ENCODE peak calls at places on chromosomes 5 and 9, in ten cellular contexts. One of them, this sample, is unnamed.

GRCh38 chr5:73256462-73257260 is 83.7 kb downstream of the TMEM174 start:
- DNase-seq in upper lobe of right lung: no peak
- DNase-seq in AG04449: no peak
- DNase-seq in kidney: no peak
- DNase-seq in cardiac fibroblast: no peak
- DNase-seq in WERI-Rb-1: no peak
- DNase-seq in bronchial epithelial cell: peak
- DNase-seq in choroid plexus epithelial cell: no peak
- DNase-seq in brain microvascular endothelial cell: no peak
- DNase-seq in right lobe of liver: no peak
- DNase-seq in this sample: no peak

GRCh38 chr5:151222769-151223446 is 984 bp downstream of the CCDC69 start:
- DNase-seq in upper lobe of right lung: peak
- DNase-seq in AG04449: no peak
- DNase-seq in kidney: no peak
- DNase-seq in cardiac fibroblast: peak
- DNase-seq in WERI-Rb-1: no peak
- DNase-seq in bronchial epithelial cell: peak
- DNase-seq in choroid plexus epithelial cell: no peak
- DNase-seq in brain microvascular endothelial cell: no peak
- DNase-seq in right lobe of liver: peak
- DNase-seq in this sample: peak

GRCh38 chr5:144333336-144333920 is 162.8 kb downstream of the KCTD16 start:
- DNase-seq in upper lobe of right lung: no peak
- DNase-seq in AG04449: no peak
- DNase-seq in kidney: no peak
- DNase-seq in cardiac fibroblast: no peak
- DNase-seq in WERI-Rb-1: no peak
- DNase-seq in bronchial epithelial cell: peak
- DNase-seq in choroid plexus epithelial cell: peak
- DNase-seq in brain microvascular endothelial cell: no peak
- DNase-seq in right lobe of liver: no peak
- DNase-seq in this sample: no peak

GRCh38 chr9:37437616-37438015 is 15.1 kb downstream of the GRHPR start:
- DNase-seq in upper lobe of right lung: no peak
- DNase-seq in AG04449: no peak
- DNase-seq in kidney: no peak
- DNase-seq in cardiac fibroblast: no peak
- DNase-seq in WERI-Rb-1: no peak
- DNase-seq in bronchial epithelial cell: no peak
- DNase-seq in choroid plexus epithelial cell: no peak
- DNase-seq in brain microvascular endothelial cell: no peak
- DNase-seq in right lobe of liver: no peak
- DNase-seq in this sample: no peak

GRCh38 chr5:73446631-73447233 is 1.8 kb downstream of the FOXD1 start:
- DNase-seq in upper lobe of right lung: no peak
- DNase-seq in AG04449: no peak
- DNase-seq in kidney: peak
- DNase-seq in cardiac fibroblast: no peak
- DNase-seq in WERI-Rb-1: peak
- DNase-seq in bronchial epithelial cell: no peak
- DNase-seq in choroid plexus epithelial cell: no peak
- DNase-seq in brain microvascular endothelial cell: no peak
- DNase-seq in right lobe of liver: no peak
- DNase-seq in this sample: peak

GRCh38 chr5:144032375-144032774 is 138.1 kb downstream of the YIPF5 start:
- DNase-seq in upper lobe of right lung: no peak
- DNase-seq in AG04449: no peak
- DNase-seq in kidney: no peak
- DNase-seq in cardiac fibroblast: no peak
- DNase-seq in WERI-Rb-1: no peak
- DNase-seq in bronchial epithelial cell: no peak
- DNase-seq in choroid plexus epithelial cell: no peak
- DNase-seq in brain microvascular endothelial cell: no peak
- DNase-seq in right lobe of liver: no peak
- DNase-seq in this sample: no peak

GRCh38 chr5:6737043-6737941 is 24.1 kb downstream of the TENT4A start:
- DNase-seq in upper lobe of right lung: peak
- DNase-seq in AG04449: no peak
- DNase-seq in kidney: peak
- DNase-seq in cardiac fibroblast: no peak
- DNase-seq in WERI-Rb-1: no peak
- DNase-seq in bronchial epithelial cell: no peak
- DNase-seq in choroid plexus epithelial cell: no peak
- DNase-seq in brain microvascular endothelial cell: no peak
- DNase-seq in right lobe of liver: no peak
- DNase-seq in this sample: no peak

GRCh38 chr5:180090769-180091546 is 19.4 kb upstream of the RNF130 start:
- DNase-seq in upper lobe of right lung: no peak
- DNase-seq in AG04449: no peak
- DNase-seq in kidney: no peak
- DNase-seq in cardiac fibroblast: peak
- DNase-seq in WERI-Rb-1: peak
- DNase-seq in bronchial epithelial cell: peak
- DNase-seq in choroid plexus epithelial cell: peak
- DNase-seq in brain microvascular endothelial cell: peak
- DNase-seq in right lobe of liver: peak
- DNase-seq in this sample: no peak

GRCh38 chr9:95874989-95875304 is 544 bp upstream of the ERCC6L2 start:
- DNase-seq in upper lobe of right lung: peak
- DNase-seq in AG04449: no peak
- DNase-seq in kidney: peak
- DNase-seq in cardiac fibroblast: peak
- DNase-seq in WERI-Rb-1: peak
- DNase-seq in bronchial epithelial cell: peak
- DNase-seq in choroid plexus epithelial cell: peak
- DNase-seq in brain microvascular endothelial cell: peak
- DNase-seq in right lobe of liver: peak
- DNase-seq in this sample: peak

GRCh38 chr5:1325191-1325741 is 19.6 kb downstream of the CLPTM1L start:
- DNase-seq in upper lobe of right lung: peak
- DNase-seq in AG04449: no peak
- DNase-seq in kidney: peak
- DNase-seq in cardiac fibroblast: no peak
- DNase-seq in WERI-Rb-1: peak
- DNase-seq in bronchial epithelial cell: no peak
- DNase-seq in choroid plexus epithelial cell: no peak
- DNase-seq in brain microvascular endothelial cell: no peak
- DNase-seq in right lobe of liver: no peak
- DNase-seq in this sample: no peak

GRCh38 chr5:171599396-171599795 is 179.9 kb downstream of the FGF18 start:
- DNase-seq in upper lobe of right lung: no peak
- DNase-seq in AG04449: no peak
- DNase-seq in kidney: no peak
- DNase-seq in cardiac fibroblast: no peak
- DNase-seq in WERI-Rb-1: no peak
- DNase-seq in bronchial epithelial cell: no peak
- DNase-seq in choroid plexus epithelial cell: no peak
- DNase-seq in brain microvascular endothelial cell: no peak
- DNase-seq in right lobe of liver: no peak
- DNase-seq in this sample: peak

GRCh38 chr9:106420511-106420944 is 442.4 kb upstream of the ZNF462 start:
- DNase-seq in upper lobe of right lung: no peak
- DNase-seq in AG04449: peak
- DNase-seq in kidney: no peak
- DNase-seq in cardiac fibroblast: no peak
- DNase-seq in WERI-Rb-1: no peak
- DNase-seq in bronchial epithelial cell: peak
- DNase-seq in choroid plexus epithelial cell: no peak
- DNase-seq in brain microvascular endothelial cell: peak
- DNase-seq in right lobe of liver: no peak
- DNase-seq in this sample: no peak

DNA sequence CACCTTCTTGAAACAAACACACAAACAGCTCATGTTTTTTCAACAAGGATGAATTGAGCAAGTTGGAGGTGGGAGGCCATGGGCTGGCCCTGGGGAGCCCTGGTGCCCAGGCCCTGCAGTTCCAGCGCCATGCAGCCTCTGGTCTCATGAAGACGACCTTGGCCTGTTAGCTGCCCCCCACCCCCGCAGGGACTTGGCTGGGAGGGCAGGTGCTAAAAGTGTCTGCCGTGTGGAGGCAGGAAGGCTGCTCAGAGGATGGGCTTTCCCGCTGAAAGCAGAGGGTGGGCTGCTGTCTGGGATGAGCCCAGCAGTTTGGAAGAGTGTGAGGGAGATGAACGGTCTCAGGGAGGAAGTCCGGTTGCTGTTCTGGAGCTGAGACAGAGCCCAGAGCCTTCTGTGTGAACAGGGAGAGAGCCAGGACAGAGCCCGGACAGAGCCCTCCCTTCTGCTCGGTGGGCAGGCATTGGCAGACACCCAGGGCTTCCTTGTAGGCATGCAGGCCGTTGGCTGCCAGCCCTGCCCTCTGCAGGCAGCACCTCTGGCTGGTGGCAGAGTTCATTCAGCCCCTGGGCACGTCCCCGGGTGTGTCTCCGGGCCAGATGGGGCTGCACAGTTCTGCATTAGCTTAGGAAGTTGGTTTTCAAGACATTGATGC is 18.7 kb downstream of the ROPN1L start:
- DNase-seq in upper lobe of right lung: no peak
- DNase-seq in AG04449: no peak
- DNase-seq in kidney: no peak
- DNase-seq in cardiac fibroblast: peak
- DNase-seq in WERI-Rb-1: no peak
- DNase-seq in bronchial epithelial cell: no peak
- DNase-seq in choroid plexus epithelial cell: no peak
- DNase-seq in brain microvascular endothelial cell: no peak
- DNase-seq in right lobe of liver: peak
- DNase-seq in this sample: no peak
- TF ChIP-seq CTCF in upper lobe of right lung: no peak
- TF ChIP-seq CTCF in AG04449: no peak
- TF ChIP-seq CTCF in kidney: no peak
- TF ChIP-seq CTCF in cardiac fibroblast: no peak
- TF ChIP-seq CTCF in WERI-Rb-1: no peak
- TF ChIP-seq CTCF in bronchial epithelial cell: no peak
- TF ChIP-seq CTCF in choroid plexus epithelial cell: no peak
- TF ChIP-seq CTCF in brain microvascular endothelial cell: no peak
- TF ChIP-seq CTCF in right lobe of liver: no peak
- TF ChIP-seq CTCF in this sample: no peak

GRCh38 chr5:119382167-119382566 is 26.3 kb downstream of the TNFAIP8 start:
- DNase-seq in upper lobe of right lung: no peak
- DNase-seq in AG04449: no peak
- DNase-seq in kidney: no peak
- DNase-seq in cardiac fibroblast: no peak
- DNase-seq in WERI-Rb-1: no peak
- DNase-seq in bronchial epithelial cell: no peak
- DNase-seq in choroid plexus epithelial cell: peak
- DNase-seq in brain microvascular endothelial cell: no peak
- DNase-seq in right lobe of liver: no peak
- DNase-seq in this sample: no peak
- TF ChIP-seq CTCF in upper lobe of right lung: no peak
- TF ChIP-seq CTCF in AG04449: no peak
- TF ChIP-seq CTCF in kidney: no peak
- TF ChIP-seq CTCF in cardiac fibroblast: no peak
- TF ChIP-seq CTCF in WERI-Rb-1: no peak
- TF ChIP-seq CTCF in bronchial epithelial cell: no peak
- TF ChIP-seq CTCF in choroid plexus epithelial cell: no peak
- TF ChIP-seq CTCF in brain microvascular endothelial cell: no peak
- TF ChIP-seq CTCF in right lobe of liver: no peak
- TF ChIP-seq CTCF in this sample: no peak

DNA sequence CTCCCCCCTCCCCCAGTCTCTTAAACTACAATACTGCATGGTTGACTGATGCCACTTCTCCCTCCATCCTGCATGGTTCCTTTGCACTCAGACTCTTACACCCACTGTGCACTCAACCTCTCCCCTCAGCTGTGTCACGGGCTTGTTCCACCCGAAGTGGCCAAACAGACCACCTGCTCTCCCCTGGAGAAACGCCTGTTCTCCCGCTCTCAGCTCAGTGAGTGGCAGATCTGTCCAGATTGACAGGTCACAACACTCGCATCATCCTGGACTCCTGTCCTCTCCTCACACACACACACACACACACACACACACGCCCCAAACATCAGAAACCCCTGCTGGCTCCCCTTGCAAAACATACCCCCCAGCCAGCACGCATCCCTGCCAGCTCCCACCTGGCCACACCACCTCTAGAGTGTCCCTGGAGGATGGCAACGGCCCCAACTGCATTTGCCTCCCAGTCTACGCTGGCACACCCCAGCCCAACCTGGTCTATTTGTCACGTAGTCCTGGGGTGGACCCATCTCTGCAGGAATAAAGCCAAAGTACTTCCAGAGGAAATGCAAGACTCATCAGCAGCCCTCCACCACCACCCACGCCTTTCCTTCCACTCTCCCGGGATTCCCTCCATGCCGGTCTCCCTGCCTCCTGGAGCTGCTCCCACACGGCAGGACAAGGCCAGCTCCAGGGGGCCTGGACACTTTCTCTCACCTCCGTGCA is 2.9 kb downstream of the OR2V1 start:
- DNase-seq in upper lobe of right lung: no peak
- DNase-seq in AG04449: no peak
- DNase-seq in kidney: no peak
- DNase-seq in cardiac fibroblast: no peak
- DNase-seq in WERI-Rb-1: no peak
- DNase-seq in bronchial epithelial cell: no peak
- DNase-seq in choroid plexus epithelial cell: no peak
- DNase-seq in brain microvascular endothelial cell: no peak
- DNase-seq in right lobe of liver: no peak
- DNase-seq in this sample: no peak
- TF ChIP-seq CTCF in upper lobe of right lung: no peak
- TF ChIP-seq CTCF in AG04449: no peak
- TF ChIP-seq CTCF in kidney: no peak
- TF ChIP-seq CTCF in cardiac fibroblast: no peak
- TF ChIP-seq CTCF in WERI-Rb-1: no peak
- TF ChIP-seq CTCF in bronchial epithelial cell: no peak
- TF ChIP-seq CTCF in choroid plexus epithelial cell: no peak
- TF ChIP-seq CTCF in brain microvascular endothelial cell: no peak
- TF ChIP-seq CTCF in right lobe of liver: no peak
- TF ChIP-seq CTCF in this sample: no peak

DNA sequence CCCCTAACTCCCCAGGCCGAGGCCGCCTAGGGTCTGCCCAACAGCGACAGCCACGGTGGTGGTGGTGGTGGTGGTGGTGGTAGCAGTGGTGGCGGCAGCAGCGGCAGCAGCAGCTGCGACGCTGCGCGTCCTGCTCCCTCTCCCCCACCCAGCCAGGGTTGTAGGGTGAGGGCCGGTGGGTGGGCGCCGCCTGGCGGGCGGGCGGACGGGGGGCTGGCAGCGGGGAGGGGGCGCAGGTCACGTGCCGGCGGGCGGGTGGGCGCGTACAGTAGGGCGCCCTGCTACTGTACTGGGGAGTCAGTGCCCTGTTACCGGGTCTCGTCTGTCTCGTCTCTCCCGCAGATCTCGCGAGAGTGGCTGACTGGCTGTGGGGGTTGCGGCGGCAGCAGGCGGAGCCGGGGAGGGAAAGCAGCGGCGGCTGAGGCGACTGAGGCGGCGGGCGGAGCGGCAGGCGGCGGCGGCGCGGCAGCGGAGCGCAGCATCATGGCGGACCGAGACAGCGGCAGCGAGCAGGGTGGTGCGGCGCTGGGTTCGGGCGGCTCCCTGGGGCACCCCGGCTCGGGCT is at the start of gene PURA:
- DNase-seq in upper lobe of right lung: peak
- DNase-seq in AG04449: no peak
- DNase-seq in kidney: peak
- DNase-seq in cardiac fibroblast: peak
- DNase-seq in WERI-Rb-1: peak
- DNase-seq in bronchial epithelial cell: peak
- DNase-seq in choroid plexus epithelial cell: peak
- DNase-seq in brain microvascular endothelial cell: peak
- DNase-seq in right lobe of liver: peak
- DNase-seq in this sample: peak
- TF ChIP-seq CTCF in upper lobe of right lung: no peak
- TF ChIP-seq CTCF in AG04449: no peak
- TF ChIP-seq CTCF in kidney: no peak
- TF ChIP-seq CTCF in cardiac fibroblast: no peak
- TF ChIP-seq CTCF in WERI-Rb-1: no peak
- TF ChIP-seq CTCF in bronchial epithelial cell: no peak
- TF ChIP-seq CTCF in choroid plexus epithelial cell: no peak
- TF ChIP-seq CTCF in brain microvascular endothelial cell: no peak
- TF ChIP-seq CTCF in right lobe of liver: peak
- TF ChIP-seq CTCF in this sample: peak